ENCODE peak calls at places on chromosomes 6 and 20, in four cellular contexts. F, E, R and M are unnamed samples.

GRCh38 chr6:45677381-45677992 is 299.8 kb upstream of the SUPT3H start:
- DNase-seq in F (no peak), E (no peak), R (peak; percentile 30), M (no peak)

GRCh38 chr6:167824591-167825041 is 2.1 kb upstream of the AFDN start:
- DNase-seq in F (no peak), E (peak; percentile 45), R (no peak), M (no peak)

GRCh38 chr6:100300221-100300736 is 164.4 kb downstream of the SIM1 start:
- DNase-seq in F (no peak), E (no peak), R (no peak), M (no peak)

GRCh38 chr20:5864873-5865582 is 85.3 kb downstream of the TRMT6 start:
- DNase-seq in F (no peak), E (no peak), R (no peak), M (no peak)

GRCh38 chr6:38349795-38350194 is 289.9 kb downstream of the BTBD9 start:
- DNase-seq in F (no peak), E (no peak), R (no peak), M (no peak)

GRCh38 chr6:21800948-21801438 is 207.4 kb downstream of the SOX4 start:
- DNase-seq in F (no peak), E (no peak), R (no peak), M (no peak)

GRCh38 chr6:72721346-72721745 is 99.5 kb downstream of the KCNQ5 start:
- DNase-seq in F (no peak), E (no peak), R (no peak), M (no peak)

GRCh38 chr6:167093922-167094432 is 28.9 kb upstream of the CCR6 start:
- DNase-seq in F (no peak), E (no peak), R (peak; percentile 90), M (no peak)

GRCh38 chr6:147759088-147759487 is 250.6 kb downstream of the SAMD5 start:
- DNase-seq in F (no peak), E (no peak), R (no peak), M (no peak)

DNA sequence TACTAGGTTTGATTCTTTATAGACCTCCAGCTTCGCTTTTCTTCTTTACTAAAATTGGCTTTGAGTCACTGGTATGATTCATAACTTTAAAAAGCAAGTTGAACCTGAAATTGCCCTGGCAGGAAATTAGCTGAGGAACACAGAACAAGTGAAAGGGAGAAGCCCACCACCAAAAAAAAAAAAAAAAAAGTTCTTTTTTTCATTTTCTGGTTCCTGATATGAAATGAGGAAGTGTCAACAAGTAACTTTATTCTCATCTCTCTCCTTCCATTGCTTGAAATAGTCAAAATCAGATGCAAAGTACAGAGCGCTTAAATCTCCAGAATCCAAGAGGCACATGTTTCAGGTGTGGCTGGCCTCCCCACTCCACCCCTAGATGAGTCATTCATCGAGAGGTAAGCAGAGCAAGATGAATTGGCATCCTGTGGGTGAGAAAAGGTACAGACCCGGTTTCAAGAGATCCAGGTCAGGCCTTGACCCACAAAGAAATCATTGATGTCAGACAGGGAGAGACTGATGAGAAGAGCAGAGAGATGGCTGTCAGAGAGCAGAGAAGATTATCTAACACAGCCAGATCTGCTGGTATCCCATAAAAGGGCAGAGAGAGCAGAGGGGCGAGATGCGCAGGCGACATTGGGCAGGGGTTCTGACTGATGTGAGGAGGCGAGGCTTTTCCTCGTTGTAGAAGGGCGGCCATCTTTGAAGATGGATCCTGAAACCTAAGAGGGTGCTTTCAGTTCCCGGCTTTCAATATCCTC is 54.8 kb upstream of the MBOAT1 start:
- DNase-seq in F (no peak), E (peak; percentile 62), R (peak; percentile 12), M (no peak)
- TF ChIP-seq NRF1 in F (no peak), E (peak; percentile 85), R (no peak), M (no peak)

DNA sequence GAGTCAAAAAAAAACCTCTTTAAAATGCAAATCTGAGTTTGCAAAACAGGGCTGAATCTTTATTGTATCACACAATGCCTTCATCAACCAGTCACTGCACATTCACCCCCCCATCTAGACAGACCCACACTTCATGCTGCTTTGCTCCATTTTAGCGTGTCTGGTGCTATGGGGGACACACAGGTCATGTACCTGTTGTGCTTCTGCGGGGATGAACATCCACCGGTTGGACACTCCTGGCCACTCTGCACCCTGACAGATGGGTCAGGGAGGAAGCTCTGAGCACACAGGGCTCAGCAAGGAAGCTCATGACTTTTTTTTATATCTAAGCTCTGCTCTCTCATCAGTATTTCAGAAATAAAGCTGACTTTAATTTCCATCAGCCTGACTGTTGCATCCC is 136.3 kb downstream of the PRND start:
- DNase-seq in F (peak; percentile 7), E (no peak), R (no peak), M (no peak)
- TF ChIP-seq NRF1 in F (no peak), E (no peak), R (no peak), M (no peak)

GRCh38 chr6:149264629-149265028 is 52.9 kb upstream of the TAB2 start:
- DNase-seq in F (no peak), E (no peak), R (no peak), M (no peak)
- TF ChIP-seq NRF1 in F (no peak), E (no peak), R (no peak), M (no peak)

GRCh38 chr20:16531485-16531884 is 41.8 kb downstream of the KIF16B start:
- DNase-seq in F (no peak), E (no peak), R (no peak), M (no peak)

GRCh38 chr20:16530201-16530681 is 43.0 kb downstream of the KIF16B start:
- DNase-seq in F (no peak), E (no peak), R (no peak), M (no peak)

GRCh38 chr20:16526433-16527380 is 46.5 kb downstream of the KIF16B start:
- DNase-seq in F (no peak), E (no peak), R (no peak), M (no peak)

GRCh38 chr20:16527438-16527837 is 45.8 kb downstream of the KIF16B start:
- DNase-seq in F (no peak), E (no peak), R (no peak), M (no peak)

DNA sequence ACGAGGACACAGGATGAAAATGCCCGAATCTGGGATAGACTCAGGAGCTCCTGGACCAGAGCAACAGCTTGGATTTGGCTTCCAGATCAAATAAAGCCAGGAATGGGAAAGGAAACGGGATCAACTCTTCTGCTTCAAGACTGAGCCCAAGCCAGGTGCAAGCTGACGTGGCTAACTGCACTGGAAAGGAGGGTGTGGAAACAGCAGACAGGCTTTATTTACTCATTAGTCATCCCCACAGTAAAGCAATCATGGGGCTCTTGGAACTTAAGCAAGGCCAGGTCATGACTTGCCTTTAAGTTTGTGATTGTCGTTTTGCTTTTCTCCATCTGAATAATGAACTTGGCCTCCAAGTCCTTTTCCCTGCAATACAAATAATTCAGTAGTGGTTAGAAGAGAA is 45.2 kb downstream of the KIF16B start:
- DNase-seq in F (no peak), E (no peak), R (no peak), M (no peak)
- TF ChIP-seq NRF1 in F (no peak), E (no peak), R (no peak), M (no peak)

GRCh38 chr6:170290306-170291128 is at the start of gene DLL1:
- DNase-seq in F (peak; percentile 84), E (no peak), R (no peak), M (peak; percentile 74)
- TF ChIP-seq NRF1 in F (no peak), E (no peak), R (no peak), M (peak; percentile 23)